ENCODE peak calls at places on chromosomes 4 and X, in seven cellular contexts. One of them, this sample, is unnamed.

GRCh38 chr4:38871593-38871992 is 4.0 kb downstream of the FAM114A1 start:
- DNase-seq in nephron progenitor cell: no peak
- DNase-seq in brain microvascular endothelial cell: no peak
- DNase-seq in Calu3: no peak
- DNase-seq in putamen: no peak
- DNase-seq in NAMALWA: no peak
- DNase-seq in GM03348: no peak
- DNase-seq in this sample: no peak

GRCh38 chrX:11954196-11954595 is 184.1 kb upstream of the FRMPD4 start:
- DNase-seq in NAMALWA: no peak
- DNase-seq in brain microvascular endothelial cell: no peak
- DNase-seq in Calu3: no peak
- DNase-seq in putamen: no peak
- DNase-seq in nephron progenitor cell: no peak
- DNase-seq in GM03348: no peak
- DNase-seq in this sample: no peak

GRCh38 chrX:48736878-48737212 is 24.7 kb upstream of the GLOD5 start:
- DNase-seq in Calu3: no peak
- DNase-seq in nephron progenitor cell: no peak
- DNase-seq in putamen: no peak
- DNase-seq in brain microvascular endothelial cell: no peak
- DNase-seq in GM03348: no peak
- DNase-seq in NAMALWA: no peak
- DNase-seq in this sample: no peak

GRCh38 chrX:91279479-91279878 is 155.2 kb upstream of the PABPC5 start:
- DNase-seq in putamen: no peak
- DNase-seq in NAMALWA: no peak
- DNase-seq in brain microvascular endothelial cell: no peak
- DNase-seq in nephron progenitor cell: no peak
- DNase-seq in GM03348: no peak
- DNase-seq in Calu3: no peak
- DNase-seq in this sample: no peak

GRCh38 chr4:177374966-177375365 is 65.3 kb downstream of the NEIL3 start:
- DNase-seq in Calu3: no peak
- DNase-seq in NAMALWA: no peak
- DNase-seq in putamen: no peak
- DNase-seq in nephron progenitor cell: no peak
- DNase-seq in brain microvascular endothelial cell: no peak
- DNase-seq in GM03348: no peak
- DNase-seq in this sample: no peak

GRCh38 chrX:39764441-39764914 is 333.3 kb downstream of the BCOR start:
- DNase-seq in brain microvascular endothelial cell: no peak
- DNase-seq in nephron progenitor cell: no peak
- DNase-seq in GM03348: no peak
- DNase-seq in NAMALWA: peak; percentile 55
- DNase-seq in Calu3: no peak
- DNase-seq in putamen: no peak
- DNase-seq in this sample: no peak

GRCh38 chr4:55318135-55318534 is 27.9 kb upstream of the SRD5A3 start:
- DNase-seq in GM03348: peak; percentile 23
- DNase-seq in brain microvascular endothelial cell: no peak
- DNase-seq in putamen: no peak
- DNase-seq in nephron progenitor cell: no peak
- DNase-seq in Calu3: no peak
- DNase-seq in NAMALWA: no peak
- DNase-seq in this sample: no peak

GRCh38 chr4:108031427-108032083 is 41.9 kb downstream of the HADH start:
- DNase-seq in brain microvascular endothelial cell: no peak
- DNase-seq in GM03348: no peak
- DNase-seq in Calu3: no peak
- DNase-seq in putamen: no peak
- DNase-seq in NAMALWA: no peak
- DNase-seq in nephron progenitor cell: no peak
- DNase-seq in this sample: no peak

GRCh38 chrX:68183612-68184214 is 249.6 kb downstream of the OPHN1 start:
- DNase-seq in nephron progenitor cell: no peak
- DNase-seq in GM03348: peak; percentile 24
- DNase-seq in NAMALWA: peak; percentile 48
- DNase-seq in Calu3: peak; percentile 20
- DNase-seq in putamen: no peak
- DNase-seq in brain microvascular endothelial cell: peak; percentile 25
- DNase-seq in this sample: no peak

GRCh38 chrX:85111347-85111746 is 107.7 kb downstream of the APOOL start:
- DNase-seq in brain microvascular endothelial cell: no peak
- DNase-seq in nephron progenitor cell: no peak
- DNase-seq in putamen: no peak
- DNase-seq in GM03348: peak; percentile 7
- DNase-seq in NAMALWA: peak; percentile 34
- DNase-seq in Calu3: no peak
- DNase-seq in this sample: no peak

GRCh38 chr4:85860066-85860465 is 385.1 kb downstream of the ARHGAP24 start:
- DNase-seq in GM03348: peak; percentile 27
- DNase-seq in brain microvascular endothelial cell: peak; percentile 27
- DNase-seq in NAMALWA: no peak
- DNase-seq in putamen: no peak
- DNase-seq in Calu3: no peak
- DNase-seq in nephron progenitor cell: no peak
- DNase-seq in this sample: no peak

GRCh38 chr4:141290771-141291170 is 70.1 kb downstream of the ZNF330 start:
- DNase-seq in Calu3: no peak
- DNase-seq in nephron progenitor cell: no peak
- DNase-seq in NAMALWA: no peak
- DNase-seq in brain microvascular endothelial cell: no peak
- DNase-seq in GM03348: no peak
- DNase-seq in putamen: no peak
- DNase-seq in this sample: no peak

GRCh38 chr4:55125087-55125721 is at the start of gene KDR:
- DNase-seq in putamen: peak; percentile 21
- DNase-seq in GM03348: peak; percentile 66
- DNase-seq in nephron progenitor cell: peak; percentile 90
- DNase-seq in Calu3: peak; percentile 17
- DNase-seq in brain microvascular endothelial cell: peak; percentile 42
- DNase-seq in NAMALWA: no peak
- DNase-seq in this sample: no peak

GRCh38 chr4:40254961-40255721 is 58.3 kb downstream of the RHOH start:
- DNase-seq in putamen: peak; percentile 23
- DNase-seq in NAMALWA: no peak
- DNase-seq in Calu3: no peak
- DNase-seq in GM03348: no peak
- DNase-seq in brain microvascular endothelial cell: peak; percentile 14
- DNase-seq in nephron progenitor cell: no peak
- DNase-seq in this sample: no peak

GRCh38 chrX:132958086-132958703 is at the start of gene HS6ST2:
- DNase-seq in putamen: no peak
- DNase-seq in NAMALWA: no peak
- DNase-seq in GM03348: no peak
- DNase-seq in brain microvascular endothelial cell: no peak
- DNase-seq in Calu3: peak; percentile 59
- DNase-seq in nephron progenitor cell: peak; percentile 71
- DNase-seq in this sample: no peak

GRCh38 chr4:73021634-73022033 is 47.9 kb downstream of the COX18 start:
- DNase-seq in GM03348: peak; percentile 55
- DNase-seq in Calu3: peak; percentile 4
- DNase-seq in putamen: peak; percentile 13
- DNase-seq in brain microvascular endothelial cell: peak; percentile 54
- DNase-seq in nephron progenitor cell: no peak
- DNase-seq in NAMALWA: peak; percentile 62
- DNase-seq in this sample: no peak

GRCh38 chrX:104961926-104962325 is 258.6 kb downstream of the TEX13A start:
- DNase-seq in Calu3: no peak
- DNase-seq in GM03348: no peak
- DNase-seq in brain microvascular endothelial cell: no peak
- DNase-seq in nephron progenitor cell: no peak
- DNase-seq in NAMALWA: no peak
- DNase-seq in putamen: no peak
- DNase-seq in this sample: no peak

GRCh38 chr4:7046971-7047370 is 3.8 kb downstream of the TADA2B start:
- DNase-seq in brain microvascular endothelial cell: no peak
- DNase-seq in Calu3: no peak
- DNase-seq in nephron progenitor cell: no peak
- DNase-seq in NAMALWA: no peak
- DNase-seq in GM03348: no peak
- DNase-seq in putamen: no peak
- DNase-seq in this sample: no peak

GRCh38 chr4:163591614-163592020 is 97.1 kb downstream of the TMA16 start:
- DNase-seq in NAMALWA: peak; percentile 89
- DNase-seq in putamen: no peak
- DNase-seq in GM03348: no peak
- DNase-seq in brain microvascular endothelial cell: no peak
- DNase-seq in nephron progenitor cell: no peak
- DNase-seq in Calu3: no peak
- DNase-seq in this sample: no peak

GRCh38 chr4:172202480-172203076 is 389.4 kb downstream of the GALNTL6 start:
- DNase-seq in putamen: no peak
- DNase-seq in Calu3: peak; percentile 2
- DNase-seq in nephron progenitor cell: no peak
- DNase-seq in brain microvascular endothelial cell: peak; percentile 25
- DNase-seq in GM03348: peak; percentile 41
- DNase-seq in NAMALWA: peak; percentile 59
- DNase-seq in this sample: peak; percentile 14

GRCh38 chrX:107700317-107700774 is 72.0 kb downstream of the PRPS1 start:
- DNase-seq in nephron progenitor cell: no peak
- DNase-seq in Calu3: no peak
- DNase-seq in NAMALWA: no peak
- DNase-seq in GM03348: peak; percentile 35
- DNase-seq in putamen: no peak
- DNase-seq in brain microvascular endothelial cell: no peak
- DNase-seq in this sample: peak; percentile 14

GRCh38 chrX:119272882-119273806 is 37.1 kb downstream of the PGRMC1 start:
- DNase-seq in putamen: no peak
- DNase-seq in GM03348: peak; percentile 35
- DNase-seq in nephron progenitor cell: no peak
- DNase-seq in NAMALWA: no peak
- DNase-seq in brain microvascular endothelial cell: peak; percentile 37
- DNase-seq in Calu3: peak; percentile 2
- DNase-seq in this sample: no peak